ENCODE peak calls at places on chromosome 11, in seven cellular contexts. T is IMR-90, A is mesendoderm, X is neuronal stem cell, O is H1, J is H9, M is trophoblast cell. Z is an unnamed sample.
A peak's percentile ranks its signal among the peaks of the same experiment; 100 is the strongest.

GRCh38 chr11:271316-271715 is 6.9 kb upstream of the NLRP6 start:
- DNase-seq in T (no peak), A (no peak), X (no peak), O (no peak), J (peak; percentile 12), M (no peak), Z (no peak)

GRCh38 chr11:107928767-107929507 is 689 bp downstream of the RAB39A start:
- DNase-seq in T (no peak), A (peak; percentile 66), X (peak; percentile 6), O (no peak), J (peak; percentile 40), M (no peak), Z (no peak)

GRCh38 chr11:24842308-24842707 is 345.5 kb downstream of the LUZP2 start:
- DNase-seq in T (no peak), A (no peak), X (no peak), O (no peak), J (no peak), M (no peak), Z (no peak)

GRCh38 chr11:119207300-119207570 is 1.1 kb downstream of the CBL start:
- DNase-seq in T (no peak), A (no peak), X (no peak), O (no peak), J (no peak), M (peak; percentile 23), Z (no peak)

GRCh38 chr11:128235958-128236357 is 351.4 kb downstream of the ETS1 start:
- DNase-seq in T (no peak), A (no peak), X (no peak), O (no peak), J (no peak), M (no peak), Z (peak; percentile 42)

GRCh38 chr11:2586091-2586792 is 113.6 kb downstream of the KCNQ1OT1 start:
- DNase-seq in T (no peak), A (no peak), X (no peak), O (no peak), J (peak; percentile 14), M (no peak), Z (no peak)

GRCh38 chr11:96447208-96447607 is 57.4 kb downstream of the JRKL start:
- DNase-seq in T (no peak), A (no peak), X (no peak), O (no peak), J (no peak), M (no peak), Z (no peak)

GRCh38 chr11:16739326-16739875 is 954 bp downstream of the C11orf58 start:
- DNase-seq in T (peak; percentile 28), A (peak; percentile 26), X (no peak), O (no peak), J (no peak), M (no peak), Z (peak; percentile 57)

DNA sequence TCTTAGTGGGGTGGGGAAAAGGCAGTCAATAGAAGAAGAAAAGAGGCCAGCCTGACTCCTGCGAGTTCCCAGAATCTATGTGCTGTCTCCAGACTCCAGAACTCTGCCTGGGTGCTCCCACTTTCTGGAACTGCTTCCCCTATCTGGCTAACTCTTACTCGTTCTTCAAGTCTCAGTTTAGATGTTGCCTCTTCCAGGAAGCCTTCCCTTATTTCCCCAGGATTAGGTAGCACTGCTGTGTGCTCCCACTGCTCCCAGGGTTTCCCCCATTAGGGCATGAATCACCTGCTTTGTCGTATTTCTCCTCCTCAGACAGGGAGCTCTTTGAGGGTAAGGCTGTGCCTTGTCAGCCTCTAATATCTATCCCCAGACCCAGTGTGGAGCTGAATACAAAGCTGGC is 17.5 kb upstream of the SYT7 start:
- DNase-seq in T (no peak), A (no peak), X (no peak), O (no peak), J (no peak), M (no peak), Z (no peak)
- H4K8ac ChIP-seq in T (no peak overlapping the region), A (no peak overlapping the region), X (no peak overlapping the region), O (no peak overlapping the region), J (no peak overlapping the region), M (no peak overlapping the region), Z (no peak overlapping the region)

GRCh38 chr11:28383471-28383870 is 275.3 kb downstream of the METTL15 start:
- DNase-seq in T (peak; percentile 62), A (no peak), X (no peak), O (no peak), J (no peak), M (no peak), Z (peak; percentile 11)

DNA sequence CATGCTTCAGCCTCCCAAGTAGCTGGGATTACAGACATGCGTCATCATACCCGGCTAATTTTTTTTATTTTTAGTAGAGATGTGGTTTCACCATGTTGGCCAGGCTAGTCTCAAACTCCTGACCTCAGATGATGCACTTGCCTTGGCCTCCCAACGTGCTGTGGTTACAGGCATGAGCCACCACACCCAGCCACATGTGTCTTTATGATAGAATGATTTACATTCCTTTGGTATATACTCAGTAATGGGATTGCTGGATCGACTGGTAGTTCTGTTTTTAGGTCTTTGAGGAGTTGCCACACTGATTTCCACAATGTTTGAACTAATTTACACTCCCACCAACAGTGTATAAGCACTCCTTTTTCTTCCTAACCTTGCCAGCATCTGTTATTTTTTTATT is 276.2 kb downstream of the METTL15 start:
- DNase-seq in T (peak; percentile 99), A (no peak), X (no peak), O (no peak), J (no peak), M (no peak), Z (peak; percentile 89)
- H3K9ac ChIP-seq in T (no peak overlapping the region), A (no peak overlapping the region), X (no peak overlapping the region), O (no peak overlapping the region), J (no peak overlapping the region), M (no peak overlapping the region), Z (no peak overlapping the region)

GRCh38 chr11:75469785-75470405 is 36.9 kb upstream of the KLHL35 start:
- DNase-seq in T (no peak), A (no peak), X (no peak), O (no peak), J (no peak), M (no peak), Z (no peak)
- H4K8ac ChIP-seq in T (no peak overlapping the region), A (no peak overlapping the region), X (no peak overlapping the region), O (no peak overlapping the region), J (no peak overlapping the region), M (no peak overlapping the region), Z (no peak overlapping the region)

GRCh38 chr11:36034572-36035331 is 90.9 kb downstream of the LDLRAD3 start:
- DNase-seq in T (peak; percentile 90), A (no peak), X (no peak), O (no peak), J (no peak), M (peak; percentile 76), Z (peak; percentile 90)

GRCh38 chr11:36033936-36034335 is 90.1 kb downstream of the LDLRAD3 start:
- DNase-seq in T (no peak), A (no peak), X (no peak), O (no peak), J (no peak), M (no peak), Z (no peak)

GRCh38 chr11:36035999-36036398 is 92.1 kb downstream of the LDLRAD3 start:
- DNase-seq in T (no peak), A (no peak), X (no peak), O (no peak), J (no peak), M (no peak), Z (no peak)

GRCh38 chr11:36035454-36035853 is 91.6 kb downstream of the LDLRAD3 start:
- DNase-seq in T (no peak), A (no peak), X (no peak), O (no peak), J (no peak), M (no peak), Z (no peak)

DNA sequence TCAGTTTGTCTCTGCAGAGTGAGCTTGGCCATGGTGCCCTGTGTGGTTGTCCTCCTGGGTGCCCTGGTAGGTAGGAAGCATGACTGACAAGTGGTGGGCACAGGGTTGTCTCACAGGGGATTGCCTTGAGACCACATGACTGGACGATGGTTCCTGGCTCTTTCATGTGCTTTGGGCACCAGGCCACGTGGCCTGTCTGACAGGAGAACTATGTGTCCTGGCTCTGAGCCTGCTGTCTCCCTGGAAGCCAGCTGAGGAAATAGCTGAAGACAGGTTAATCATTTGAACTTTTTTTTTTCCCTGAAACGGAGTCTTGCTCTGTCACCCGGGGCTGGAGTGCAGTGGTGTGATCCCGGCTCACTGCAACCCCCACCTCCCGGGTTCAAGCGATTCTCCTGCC is 93.2 kb downstream of the LDLRAD3 start:
- DNase-seq in T (peak; percentile 43), A (no peak), X (no peak), O (no peak), J (no peak), M (no peak), Z (no peak)
- H3K9ac ChIP-seq in T (no peak overlapping the region), A (no peak overlapping the region), X (no peak overlapping the region), O (no peak overlapping the region), J (no peak overlapping the region), M (no peak overlapping the region), Z (no peak overlapping the region)

DNA sequence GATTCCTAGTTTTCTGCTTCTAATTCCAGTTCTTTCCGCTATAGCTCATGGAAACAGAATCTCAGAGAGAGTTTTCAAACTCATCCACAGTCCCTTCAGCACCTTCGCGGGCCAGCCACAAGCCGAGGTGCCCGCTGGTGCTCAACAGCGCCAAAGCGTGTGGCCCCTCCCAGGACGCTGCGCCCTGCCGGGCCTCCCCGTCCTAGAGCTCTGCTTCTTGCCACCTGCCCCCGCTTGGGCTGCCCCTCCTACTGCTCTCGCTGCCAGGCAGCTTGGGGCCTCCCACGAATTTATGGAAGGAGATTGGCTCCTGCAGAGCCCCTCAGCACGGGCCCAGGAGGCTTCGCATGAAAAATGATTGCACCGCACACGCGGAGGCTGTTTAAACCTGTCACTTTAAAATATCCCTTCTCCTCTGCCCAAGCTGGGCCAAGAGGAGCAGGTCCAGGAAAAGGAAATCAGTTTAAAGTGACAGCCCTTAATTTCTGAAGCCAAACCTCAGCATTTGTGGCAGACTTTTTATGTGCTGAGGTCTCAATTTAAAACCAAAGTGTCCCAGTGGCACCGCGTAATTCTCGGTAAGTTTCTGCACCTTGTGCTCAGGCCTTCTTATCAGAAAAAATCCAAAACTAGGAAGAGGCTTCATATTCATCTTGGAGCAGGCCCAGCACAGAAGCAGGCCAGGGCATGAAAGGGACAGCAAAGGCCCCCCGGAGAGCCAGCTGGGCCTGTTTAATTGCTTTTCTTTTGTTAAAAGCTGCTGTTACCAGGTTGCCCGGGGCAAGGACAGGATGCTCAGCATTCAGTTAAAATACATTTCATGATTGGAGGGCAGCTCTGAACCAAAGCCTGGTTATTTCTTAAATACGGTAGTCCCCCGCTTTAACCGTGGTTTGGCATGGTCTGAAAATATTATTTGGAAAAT is 303.6 kb downstream of the OPCML start:
- DNase-seq in T (no peak), A (peak; percentile 75), X (peak; percentile 56), O (peak; percentile 71), J (peak; percentile 88), M (no peak), Z (no peak)
- H4K8ac ChIP-seq in T (no peak overlapping the region), A (no peak overlapping the region), X (no peak overlapping the region), O (no peak overlapping the region), J (no peak overlapping the region), M (no peak overlapping the region), Z (no peak overlapping the region)

DNA sequence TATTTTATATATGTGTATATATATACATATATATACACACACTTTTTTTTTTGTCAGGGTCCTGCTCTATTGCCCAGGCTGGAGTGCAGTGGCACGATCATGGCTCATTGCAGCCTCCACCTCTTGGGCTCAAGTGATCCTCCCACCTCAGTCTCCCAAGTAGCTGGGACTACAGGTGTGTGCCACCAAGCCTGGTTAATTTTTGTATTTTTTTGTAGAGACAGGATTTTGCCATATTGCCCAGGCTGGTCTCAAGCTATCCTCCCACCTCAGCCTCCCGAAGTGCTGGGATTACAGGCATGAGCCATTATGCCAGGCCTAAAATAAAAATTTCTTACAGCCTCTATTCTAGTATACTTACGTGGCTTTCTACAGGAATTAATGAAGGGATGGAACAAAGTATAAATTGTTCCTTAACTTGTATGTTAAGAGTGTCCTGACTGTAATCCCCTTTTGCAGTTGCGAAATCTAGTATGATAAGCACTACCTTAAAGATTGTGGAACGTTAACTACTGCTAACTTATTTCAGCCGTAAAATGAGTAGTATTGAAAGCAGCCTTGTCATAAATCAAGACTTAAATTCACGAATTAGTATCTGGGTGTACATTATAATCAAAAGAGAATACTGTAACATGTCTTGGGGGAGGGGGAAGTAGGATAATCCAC is 2.1 kb downstream of the TRAF6 start:
- DNase-seq in T (no peak), A (no peak), X (no peak), O (no peak), J (no peak), M (no peak), Z (no peak)
- H3K9ac ChIP-seq in T (no peak overlapping the region), A (no peak overlapping the region), X (no peak overlapping the region), O (no peak overlapping the region), J (no peak overlapping the region), M (no peak overlapping the region), Z (peak overlapping the region; percentile 96)

Z was measured in mesenchymal stem cell.